ENCODE peak calls at places on chromosomes 13 and 19, in six cellular contexts. E is NCI-H774, K is EH, V is tibial artery, J is H54, L is Calu3. O is an unnamed sample.

GRCh38 chr19:31459430-31459829 is 110.2 kb upstream of the TSHZ3 start:
- DNase-seq in L (no peak), J (no peak), E (no peak), K (no peak), V (no peak), O (no peak)

GRCh38 chr13:76790519-76791289 is 95.5 kb downstream of the KCTD12 start:
- DNase-seq in K (peak), V (no peak), J (no peak), E (peak), L (no peak), O (no peak)

GRCh38 chr13:46386996-46387851 is at the start of gene RUBCNL:
- DNase-seq in E (no peak), L (peak), K (peak), V (no peak), J (no peak), O (peak)

GRCh38 chr13:66492479-66492878 is 737.7 kb downstream of the PCDH9 start:
- DNase-seq in L (no peak), V (no peak), J (no peak), E (no peak), K (no peak), O (no peak)

GRCh38 chr19:33804021-33804799 is 7.5 kb downstream of the KCTD15 start:
- DNase-seq in V (peak), E (no peak), J (no peak), L (peak), K (peak), O (peak)

GRCh38 chr19:50762554-50762953 is 7.7 kb upstream of the GPR32 start:
- DNase-seq in J (no peak), K (no peak), E (no peak), V (no peak), L (no peak), O (no peak)

GRCh38 chr19:40236366-40236765 is 9.9 kb upstream of the CCNP start:
- DNase-seq in E (no peak), L (no peak), V (no peak), K (no peak), J (no peak), O (no peak)

GRCh38 chr13:30235206-30235605 is 72.1 kb downstream of the KATNAL1 start:
- DNase-seq in L (no peak), J (no peak), E (no peak), K (no peak), V (no peak), O (no peak)

GRCh38 chr19:4730740-4731171 is 7.1 kb upstream of the DPP9 start:
- DNase-seq in E (no peak), L (peak), K (peak), V (no peak), J (no peak), O (no peak)

GRCh38 chr19:42116308-42117075 is 15.8 kb downstream of the POU2F2 start:
- DNase-seq in J (no peak), V (no peak), K (no peak), E (no peak), L (no peak), O (no peak)

GRCh38 chr13:109345433-109345941 is 440.9 kb downstream of the IRS2 start:
- DNase-seq in K (peak), V (no peak), J (peak), L (no peak), E (no peak), O (no peak)

GRCh38 chr19:11102944-11103343 is 13.7 kb downstream of the LDLR start:
- DNase-seq in L (no peak), V (no peak), J (no peak), K (no peak), E (no peak), O (no peak)

GRCh38 chr13:25148005-25148798 is 23.9 kb downstream of the AMER2 start:
- DNase-seq in E (no peak), J (no peak), L (no peak), V (no peak), K (no peak), O (no peak)

GRCh38 chr19:45547965-45548609 is 36.5 kb downstream of the OPA3 start:
- DNase-seq in L (no peak), E (no peak), K (peak), V (no peak), J (peak), O (no peak)

GRCh38 chr13:20684535-20684934 is 19.0 kb upstream of the IL17D start:
- DNase-seq in E (no peak), J (no peak), V (no peak), K (no peak), L (no peak), O (no peak)

GRCh38 chr13:69970521-69970920 is 137.1 kb upstream of the ATXN8OS start:
- DNase-seq in L (no peak), J (peak), V (no peak), E (no peak), K (no peak), O (no peak)

GRCh38 chr13:47480121-47480520 is 521.0 kb downstream of the SUCLA2 start:
- DNase-seq in V (no peak), E (no peak), J (peak), L (no peak), K (peak), O (no peak)